ENCODE peak calls at places on chromosome 1, in seven cellular contexts. One of them, this sample, is unnamed.

GRCh38 chr1:86218859-86219258 is 62.3 kb upstream of the COL24A1 start:
- DNase-seq in AG10803: no peak
- DNase-seq in DMS153: no peak
- DNase-seq in AG08396: no peak
- DNase-seq in AG09319: no peak
- DNase-seq in NCI-H82: no peak
- DNase-seq in SJCRH30: no peak
- DNase-seq in this sample: no peak

GRCh38 chr1:240619901-240620621 is 8.1 kb upstream of the GREM2 start:
- DNase-seq in AG08396: peak
- DNase-seq in SJCRH30: peak
- DNase-seq in AG09319: no peak
- DNase-seq in NCI-H82: peak
- DNase-seq in DMS153: no peak
- DNase-seq in AG10803: no peak
- DNase-seq in this sample: no peak

GRCh38 chr1:94094466-94095111 is 26.4 kb downstream of the ABCA4 start:
- DNase-seq in SJCRH30: peak
- DNase-seq in AG10803: peak
- DNase-seq in AG09319: peak
- DNase-seq in NCI-H82: no peak
- DNase-seq in AG08396: peak
- DNase-seq in DMS153: no peak
- DNase-seq in this sample: peak

GRCh38 chr1:8182034-8182761 is 135.7 kb upstream of the SLC45A1 start:
- DNase-seq in AG08396: no peak
- DNase-seq in NCI-H82: no peak
- DNase-seq in AG10803: peak
- DNase-seq in DMS153: peak
- DNase-seq in SJCRH30: no peak
- DNase-seq in AG09319: no peak
- DNase-seq in this sample: peak

GRCh38 chr1:100325415-100326324 is 26.6 kb upstream of the CDC14A start:
- DNase-seq in AG08396: no peak
- DNase-seq in AG09319: no peak
- DNase-seq in AG10803: no peak
- DNase-seq in SJCRH30: no peak
- DNase-seq in DMS153: no peak
- DNase-seq in NCI-H82: no peak
- DNase-seq in this sample: no peak

GRCh38 chr1:94096797-94097549 is 24.0 kb downstream of the ABCA4 start:
- DNase-seq in DMS153: no peak
- DNase-seq in NCI-H82: no peak
- DNase-seq in AG09319: peak
- DNase-seq in AG10803: peak
- DNase-seq in AG08396: no peak
- DNase-seq in SJCRH30: peak
- DNase-seq in this sample: peak

GRCh38 chr1:23636009-23636408 is 55.6 kb upstream of the RPL11 start:
- DNase-seq in AG08396: no peak
- DNase-seq in AG10803: no peak
- DNase-seq in AG09319: no peak
- DNase-seq in DMS153: no peak
- DNase-seq in NCI-H82: no peak
- DNase-seq in SJCRH30: no peak
- DNase-seq in this sample: no peak

GRCh38 chr1:233244183-233244582 is 51.3 kb downstream of the PCNX2 start:
- DNase-seq in NCI-H82: no peak
- DNase-seq in DMS153: no peak
- DNase-seq in AG08396: no peak
- DNase-seq in SJCRH30: no peak
- DNase-seq in AG09319: peak
- DNase-seq in AG10803: peak
- DNase-seq in this sample: peak

GRCh38 chr1:150563340-150564038 is 14.3 kb downstream of the ADAMTSL4 start:
- DNase-seq in DMS153: peak
- DNase-seq in AG09319: no peak
- DNase-seq in SJCRH30: no peak
- DNase-seq in AG08396: no peak
- DNase-seq in AG10803: peak
- DNase-seq in NCI-H82: no peak
- DNase-seq in this sample: peak

GRCh38 chr1:3783651-3784474 is 11.3 kb downstream of the SMIM1 start:
- DNase-seq in AG09319: no peak
- DNase-seq in SJCRH30: no peak
- DNase-seq in NCI-H82: no peak
- DNase-seq in DMS153: no peak
- DNase-seq in AG08396: no peak
- DNase-seq in AG10803: no peak
- DNase-seq in this sample: no peak

GRCh38 chr1:167342846-167343245 is 122.2 kb downstream of the POU2F1 start:
- DNase-seq in AG09319: no peak
- DNase-seq in DMS153: peak
- DNase-seq in NCI-H82: peak
- DNase-seq in AG08396: no peak
- DNase-seq in SJCRH30: no peak
- DNase-seq in AG10803: no peak
- DNase-seq in this sample: no peak

GRCh38 chr1:46002751-46003150 is 129.7 kb downstream of the PIK3R3 start:
- DNase-seq in NCI-H82: no peak
- DNase-seq in AG08396: no peak
- DNase-seq in SJCRH30: no peak
- DNase-seq in DMS153: no peak
- DNase-seq in AG09319: no peak
- DNase-seq in AG10803: no peak
- DNase-seq in this sample: no peak

GRCh38 chr1:10652626-10653025 is 143.8 kb downstream of the CASZ1 start:
- DNase-seq in NCI-H82: no peak
- DNase-seq in AG08396: no peak
- DNase-seq in AG10803: no peak
- DNase-seq in DMS153: no peak
- DNase-seq in AG09319: no peak
- DNase-seq in SJCRH30: no peak
- DNase-seq in this sample: no peak

GRCh38 chr1:46363121-46363520 is 22.5 kb downstream of the NSUN4 start:
- DNase-seq in NCI-H82: peak
- DNase-seq in AG10803: no peak
- DNase-seq in AG08396: no peak
- DNase-seq in DMS153: no peak
- DNase-seq in SJCRH30: no peak
- DNase-seq in AG09319: no peak
- DNase-seq in this sample: no peak

GRCh38 chr1:10530281-10530740 is 55.6 kb downstream of the PEX14 start:
- DNase-seq in AG08396: peak
- DNase-seq in SJCRH30: peak
- DNase-seq in NCI-H82: peak
- DNase-seq in DMS153: no peak
- DNase-seq in AG10803: peak
- DNase-seq in AG09319: no peak
- DNase-seq in this sample: no peak

GRCh38 chr1:112344754-112345423 is 51.1 kb upstream of the CTTNBP2NL start:
- DNase-seq in DMS153: no peak
- DNase-seq in AG10803: no peak
- DNase-seq in SJCRH30: peak
- DNase-seq in AG08396: no peak
- DNase-seq in AG09319: no peak
- DNase-seq in NCI-H82: no peak
- DNase-seq in this sample: no peak

GRCh38 chr1:39758556-39759435 is 12.4 kb downstream of the OXCT2 start:
- DNase-seq in SJCRH30: no peak
- DNase-seq in AG09319: no peak
- DNase-seq in AG10803: no peak
- DNase-seq in NCI-H82: no peak
- DNase-seq in AG08396: no peak
- DNase-seq in DMS153: no peak
- DNase-seq in this sample: no peak

GRCh38 chr1:168079761-168080160 is 57.0 kb downstream of the GPR161 start:
- DNase-seq in NCI-H82: no peak
- DNase-seq in AG08396: peak
- DNase-seq in DMS153: no peak
- DNase-seq in SJCRH30: no peak
- DNase-seq in AG09319: no peak
- DNase-seq in AG10803: peak
- DNase-seq in this sample: peak